ENCODE peak calls at places on chromosomes 1 and 21, in four cellular contexts. One of them, this sample, is unnamed.

GRCh38 chr1:220281159-220281574 is 8.9 kb upstream of the RAB3GAP2 start:
- DNase-seq in neural progenitor cell: peak; percentile 21
- DNase-seq in fibroblast of pulmonary artery: peak; percentile 44
- DNase-seq in uterus: no peak
- DNase-seq in this sample: no peak

GRCh38 chr1:25774921-25775774 is 24.8 kb upstream of the SELENON start:
- DNase-seq in neural progenitor cell: no peak
- DNase-seq in fibroblast of pulmonary artery: no peak
- DNase-seq in uterus: no peak
- DNase-seq in this sample: no peak

GRCh38 chr21:43345746-43346409 is 81.1 kb downstream of the SIK1 start:
- DNase-seq in neural progenitor cell: no peak
- DNase-seq in fibroblast of pulmonary artery: peak; percentile 96
- DNase-seq in uterus: no peak
- DNase-seq in this sample: no peak

GRCh38 chr1:25468037-25468436 is 37.3 kb downstream of the MACO1 start:
- DNase-seq in neural progenitor cell: no peak
- DNase-seq in fibroblast of pulmonary artery: peak; percentile 84
- DNase-seq in uterus: no peak
- DNase-seq in this sample: no peak

GRCh38 chr1:227794813-227795183 is 20.7 kb upstream of the PRSS38 start:
- DNase-seq in neural progenitor cell: no peak
- DNase-seq in fibroblast of pulmonary artery: no peak
- DNase-seq in uterus: no peak
- DNase-seq in this sample: no peak

GRCh38 chr1:154386643-154387352 is 18.3 kb upstream of the IL6R start:
- DNase-seq in neural progenitor cell: no peak
- DNase-seq in fibroblast of pulmonary artery: no peak
- DNase-seq in uterus: no peak
- DNase-seq in this sample: no peak

GRCh38 chr1:240111558-240111957 is 19.9 kb downstream of the FMN2 start:
- DNase-seq in neural progenitor cell: no peak
- DNase-seq in fibroblast of pulmonary artery: no peak
- DNase-seq in uterus: no peak
- DNase-seq in this sample: no peak

GRCh38 chr1:182330303-182330702 is 61.3 kb downstream of the GLUL start:
- DNase-seq in neural progenitor cell: no peak
- DNase-seq in fibroblast of pulmonary artery: no peak
- DNase-seq in uterus: peak; percentile 42
- DNase-seq in this sample: no peak

GRCh38 chr21:29645666-29646553 is 293.9 kb downstream of the GRIK1 start:
- DNase-seq in neural progenitor cell: no peak
- DNase-seq in fibroblast of pulmonary artery: no peak
- DNase-seq in uterus: no peak
- DNase-seq in this sample: no peak

GRCh38 chr1:42927274-42927841 is 31.3 kb downstream of the SLC2A1 start:
- DNase-seq in neural progenitor cell: no peak
- DNase-seq in fibroblast of pulmonary artery: no peak
- DNase-seq in uterus: no peak
- DNase-seq in this sample: no peak

GRCh38 chr1:119987112-119987511 is 82.3 kb downstream of the NOTCH2 start:
- DNase-seq in neural progenitor cell: no peak
- DNase-seq in fibroblast of pulmonary artery: peak; percentile 92
- DNase-seq in uterus: peak; percentile 30
- DNase-seq in this sample: peak; percentile 90

GRCh38 chr1:109721046-109721445 is 9.0 kb downstream of the GSTM5 start:
- DNase-seq in neural progenitor cell: no peak
- DNase-seq in fibroblast of pulmonary artery: peak; percentile 56
- DNase-seq in uterus: no peak
- DNase-seq in this sample: no peak

GRCh38 chr1:16021681-16022080 is at the start of gene CLCNKA:
- DNase-seq in neural progenitor cell: no peak
- DNase-seq in fibroblast of pulmonary artery: no peak
- DNase-seq in uterus: no peak
- DNase-seq in this sample: no peak

GRCh38 chr1:924619-925323 is 1.0 kb downstream of the SAMD11 start:
- DNase-seq in neural progenitor cell: peak; percentile 81
- DNase-seq in fibroblast of pulmonary artery: peak; percentile 29
- DNase-seq in uterus: no peak
- DNase-seq in this sample: no peak

GRCh38 chr1:30692201-30692947 is 31.0 kb downstream of the MATN1 start:
- DNase-seq in neural progenitor cell: no peak
- DNase-seq in fibroblast of pulmonary artery: no peak
- DNase-seq in uterus: peak; percentile 13
- DNase-seq in this sample: no peak

GRCh38 chr1:75265792-75266191 is 131.6 kb downstream of the LHX8 start:
- DNase-seq in neural progenitor cell: peak; percentile 67
- DNase-seq in fibroblast of pulmonary artery: peak; percentile 66
- DNase-seq in uterus: no peak
- DNase-seq in this sample: no peak

GRCh38 chr1:215878843-215879242 is 311.7 kb downstream of the KCTD3 start:
- DNase-seq in neural progenitor cell: no peak
- DNase-seq in fibroblast of pulmonary artery: no peak
- DNase-seq in uterus: no peak
- DNase-seq in this sample: no peak

GRCh38 chr1:23383547-23384311 is 14.1 kb upstream of the ZNF436 start:
- DNase-seq in neural progenitor cell: no peak
- DNase-seq in fibroblast of pulmonary artery: peak; percentile 45
- DNase-seq in uterus: no peak
- DNase-seq in this sample: no peak

GRCh38 chr1:197200468-197200899 is 54.0 kb upstream of the ASPM start:
- DNase-seq in neural progenitor cell: peak; percentile 12
- DNase-seq in fibroblast of pulmonary artery: peak; percentile 30
- DNase-seq in uterus: peak; percentile 17
- DNase-seq in this sample: no peak

GRCh38 chr21:45252448-45252925 is 35.2 kb downstream of the POFUT2 start:
- DNase-seq in neural progenitor cell: no peak
- DNase-seq in fibroblast of pulmonary artery: no peak
- DNase-seq in uterus: no peak
- DNase-seq in this sample: no peak

GRCh38 chr1:2974701-2975301 is 46.5 kb upstream of the ACTRT2 start:
- DNase-seq in neural progenitor cell: no peak
- DNase-seq in fibroblast of pulmonary artery: no peak
- DNase-seq in uterus: no peak
- DNase-seq in this sample: no peak

GRCh38 chr1:102640312-102640711 is 468.0 kb downstream of the COL11A1 start:
- DNase-seq in neural progenitor cell: no peak
- DNase-seq in fibroblast of pulmonary artery: no peak
- DNase-seq in uterus: no peak
- DNase-seq in this sample: no peak

GRCh38 chr1:207818971-207819451 is 67.2 kb downstream of the CD46 start:
- DNase-seq in neural progenitor cell: no peak
- DNase-seq in fibroblast of pulmonary artery: peak; percentile 74
- DNase-seq in uterus: no peak
- DNase-seq in this sample: no peak

GRCh38 chr1:1894354-1895049 is 3.6 kb upstream of the GNB1 start:
- DNase-seq in neural progenitor cell: peak; percentile 2
- DNase-seq in fibroblast of pulmonary artery: no peak
- DNase-seq in uterus: no peak
- DNase-seq in this sample: no peak

GRCh38 chr21:14675774-14676530 is 129.8 kb upstream of the SAMSN1 start:
- DNase-seq in neural progenitor cell: no peak
- DNase-seq in fibroblast of pulmonary artery: no peak
- DNase-seq in uterus: no peak
- DNase-seq in this sample: no peak

GRCh38 chr1:31984419-31985347 is 29.0 kb upstream of the KHDRBS1 start:
- DNase-seq in neural progenitor cell: no peak
- DNase-seq in fibroblast of pulmonary artery: peak; percentile 42
- DNase-seq in uterus: no peak
- DNase-seq in this sample: no peak

GRCh38 chr21:44263768-44264167 is 2.1 kb upstream of the DNMT3L start:
- DNase-seq in neural progenitor cell: peak; percentile 40
- DNase-seq in fibroblast of pulmonary artery: no peak
- DNase-seq in uterus: no peak
- DNase-seq in this sample: no peak

GRCh38 chr1:151661728-151662127 is 49.9 kb downstream of the SNX27 start:
- DNase-seq in neural progenitor cell: no peak
- DNase-seq in fibroblast of pulmonary artery: no peak
- DNase-seq in uterus: no peak
- DNase-seq in this sample: no peak

GRCh38 chr1:61253059-61253735 is 170.8 kb downstream of the NFIA start:
- DNase-seq in neural progenitor cell: no peak
- DNase-seq in fibroblast of pulmonary artery: peak; percentile 83
- DNase-seq in uterus: peak; percentile 78
- DNase-seq in this sample: no peak

GRCh38 chr1:193219391-193219790 is 33.0 kb upstream of the B3GALT2 start:
- DNase-seq in neural progenitor cell: no peak
- DNase-seq in fibroblast of pulmonary artery: no peak
- DNase-seq in uterus: no peak
- DNase-seq in this sample: no peak

GRCh38 chr1:180588121-180588520 is 29.4 kb downstream of the OVAAL start:
- DNase-seq in neural progenitor cell: no peak
- DNase-seq in fibroblast of pulmonary artery: no peak
- DNase-seq in uterus: no peak
- DNase-seq in this sample: no peak

GRCh38 chr1:53327183-53327941 is 508 bp downstream of the LRP8 start:
- DNase-seq in neural progenitor cell: peak; percentile 79
- DNase-seq in fibroblast of pulmonary artery: no peak
- DNase-seq in uterus: no peak
- DNase-seq in this sample: no peak

GRCh38 chr1:179017383-179018326 is 8.0 kb upstream of the FAM20B start:
- DNase-seq in neural progenitor cell: no peak
- DNase-seq in fibroblast of pulmonary artery: no peak
- DNase-seq in uterus: no peak
- DNase-seq in this sample: no peak

GRCh38 chr1:238404921-238405320 is 514.2 kb upstream of the ZP4 start:
- DNase-seq in neural progenitor cell: no peak
- DNase-seq in fibroblast of pulmonary artery: no peak
- DNase-seq in uterus: no peak
- DNase-seq in this sample: no peak

GRCh38 chr1:208309771-208310170 is 65.6 kb upstream of the PLXNA2 start:
- DNase-seq in neural progenitor cell: no peak
- DNase-seq in fibroblast of pulmonary artery: no peak
- DNase-seq in uterus: no peak
- DNase-seq in this sample: no peak

GRCh38 chr1:61287014-61287413 is 204.7 kb downstream of the NFIA start:
- DNase-seq in neural progenitor cell: no peak
- DNase-seq in fibroblast of pulmonary artery: peak; percentile 54
- DNase-seq in uterus: no peak
- DNase-seq in this sample: peak; percentile 12

GRCh38 chr1:202162049-202162417 is 1.6 kb upstream of the PTPN7 start:
- DNase-seq in neural progenitor cell: no peak
- DNase-seq in fibroblast of pulmonary artery: no peak
- DNase-seq in uterus: no peak
- DNase-seq in this sample: no peak

GRCh38 chr1:85465791-85466134 is 804 bp upstream of the DDAH1 start:
- DNase-seq in neural progenitor cell: no peak
- DNase-seq in fibroblast of pulmonary artery: no peak
- DNase-seq in uterus: no peak
- DNase-seq in this sample: no peak
- H3K4me3 ChIP-seq in neural progenitor cell: peak overlapping the region; percentile 58
- H3K4me3 ChIP-seq in fibroblast of pulmonary artery: peak overlapping the region; percentile 75
- H3K4me3 ChIP-seq in uterus: no peak overlapping the region
- H3K4me3 ChIP-seq in this sample: peak overlapping the region; percentile 66

GRCh38 chr21:34857874-34858273 is 189.1 kb downstream of the CLIC6 start:
- DNase-seq in neural progenitor cell: no peak
- DNase-seq in fibroblast of pulmonary artery: no peak
- DNase-seq in uterus: no peak
- DNase-seq in this sample: no peak
- TF ChIP-seq CTCF in neural progenitor cell: peak; percentile 31
- TF ChIP-seq CTCF in fibroblast of pulmonary artery: peak; percentile 20
- TF ChIP-seq CTCF in uterus: no peak
- TF ChIP-seq CTCF in this sample: peak; percentile 19

DNA sequence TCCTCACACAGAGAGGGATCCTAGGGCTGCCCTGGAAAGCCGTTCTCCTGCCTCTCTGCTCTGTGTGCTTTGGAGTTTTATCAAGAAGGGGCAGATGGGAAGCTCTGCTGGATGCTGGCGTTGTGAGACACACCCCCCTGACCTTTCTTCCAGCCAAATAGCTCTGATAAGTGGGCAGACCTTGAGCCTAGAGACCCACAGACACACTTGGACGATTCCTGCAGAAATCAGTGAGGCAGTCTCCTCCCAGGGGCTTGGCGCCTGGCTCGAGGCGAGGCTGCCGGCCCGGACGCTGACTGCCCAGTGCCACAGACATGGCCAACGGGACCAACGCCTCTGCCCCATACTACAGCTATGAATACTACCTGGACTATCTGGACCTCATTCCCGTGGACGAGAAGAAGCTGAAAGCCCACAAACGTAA is at the start of gene MRAP:
- DNase-seq in neural progenitor cell: no peak
- DNase-seq in fibroblast of pulmonary artery: no peak
- DNase-seq in uterus: no peak
- DNase-seq in this sample: no peak
- H3K4me3 ChIP-seq in neural progenitor cell: no peak within 1 kb of the TSS
- H3K4me3 ChIP-seq in fibroblast of pulmonary artery: no peak within 1 kb of the TSS
- H3K4me3 ChIP-seq in uterus: no peak within 1 kb of the TSS
- H3K4me3 ChIP-seq in this sample: no peak within 1 kb of the TSS

DNA sequence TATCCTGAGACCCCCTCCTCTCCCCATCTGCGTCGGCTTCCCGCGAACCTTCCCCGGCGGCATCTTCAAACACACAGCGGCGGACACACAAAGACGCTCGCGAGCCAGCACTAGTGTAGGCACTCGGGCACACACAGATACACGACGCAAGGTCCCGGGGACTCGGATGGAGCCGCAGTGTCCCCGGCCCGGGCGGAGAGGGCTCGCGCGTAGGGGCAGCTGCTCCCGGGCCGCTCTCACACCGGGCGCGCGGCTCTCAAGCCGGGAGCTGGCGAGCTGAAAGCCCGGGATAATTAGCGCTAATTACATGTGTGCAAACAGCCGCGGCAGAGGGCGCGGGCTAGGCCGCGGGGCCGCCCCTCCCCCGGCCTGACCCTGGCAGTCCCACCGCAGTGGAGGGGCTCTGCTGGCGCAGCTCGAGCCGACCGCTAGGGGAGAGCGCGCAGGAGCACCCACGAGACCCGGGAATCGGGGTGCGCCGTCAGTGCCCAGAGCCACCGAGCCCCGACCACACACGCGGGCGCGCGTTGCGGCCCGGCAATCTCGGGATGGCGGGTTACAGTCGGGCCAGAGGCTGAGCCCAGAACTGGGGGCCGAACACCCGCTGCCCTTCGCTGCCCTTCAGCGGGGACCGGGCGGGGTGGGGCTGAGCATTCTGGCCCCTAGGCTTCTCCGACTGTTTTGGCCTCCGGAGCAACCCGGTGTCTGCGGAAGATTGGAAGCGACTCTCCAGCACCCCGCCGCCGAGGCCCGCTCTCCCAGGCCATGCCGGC is 271.6 kb downstream of the FOXD2 start:
- DNase-seq in neural progenitor cell: peak; percentile 92
- DNase-seq in fibroblast of pulmonary artery: no peak
- DNase-seq in uterus: no peak
- DNase-seq in this sample: no peak
- TF ChIP-seq CTCF in neural progenitor cell: peak; percentile 62
- TF ChIP-seq CTCF in fibroblast of pulmonary artery: peak; percentile 13
- TF ChIP-seq CTCF in uterus: peak; percentile 31
- TF ChIP-seq CTCF in this sample: peak; percentile 34

This sample was measured in AG04449.